ENCODE peak calls at places on chromosome 10, in five cellular contexts. Z is mesendoderm, W is WERI-Rb-1, O is HCT116, A is fibroblast of pulmonary artery. R is an unnamed sample.

GRCh38 chr10:15374156-15374555 is 3.1 kb upstream of the FAM171A1 start:
- DNase-seq in Z (peak; percentile 88), W (no peak), O (no peak), A (no peak), R (no peak)

GRCh38 chr10:113486531-113486930 is 66.3 kb upstream of the HABP2 start:
- DNase-seq in Z (no peak), W (no peak), O (no peak), A (no peak), R (no peak)

GRCh38 chr10:133058267-133059092 is 29.2 kb upstream of the ADGRA1 start:
- DNase-seq in Z (no peak), W (no peak), O (no peak), A (no peak), R (no peak)

GRCh38 chr10:33800545-33800944 is 466.1 kb upstream of the NRP1 start:
- DNase-seq in Z (no peak), W (no peak), O (no peak), A (no peak), R (no peak)

GRCh38 chr10:88232029-88232895 is 350.9 kb downstream of the RNLS start:
- DNase-seq in Z (no peak), W (no peak), O (no peak), A (peak; percentile 90), R (no peak)

GRCh38 chr10:8229153-8229552 is 174.7 kb downstream of the GATA3 start:
- DNase-seq in Z (no peak), W (no peak), O (no peak), A (no peak), R (no peak)

GRCh38 chr10:102418612-102419560 is at the start of gene PSD:
- DNase-seq in Z (peak; percentile 60), W (peak; percentile 92), O (no peak), A (no peak), R (no peak)

GRCh38 chr10:13945760-13946460 is 359.1 kb downstream of the PRPF18 start:
- DNase-seq in Z (peak; percentile 54), W (no peak), O (no peak), A (peak; percentile 64), R (no peak)

GRCh38 chr10:121900443-121901174 is 27.2 kb downstream of the ATE1 start:
- DNase-seq in Z (peak; percentile 78), W (no peak), O (peak; percentile 52), A (peak; percentile 83), R (no peak)

DNA sequence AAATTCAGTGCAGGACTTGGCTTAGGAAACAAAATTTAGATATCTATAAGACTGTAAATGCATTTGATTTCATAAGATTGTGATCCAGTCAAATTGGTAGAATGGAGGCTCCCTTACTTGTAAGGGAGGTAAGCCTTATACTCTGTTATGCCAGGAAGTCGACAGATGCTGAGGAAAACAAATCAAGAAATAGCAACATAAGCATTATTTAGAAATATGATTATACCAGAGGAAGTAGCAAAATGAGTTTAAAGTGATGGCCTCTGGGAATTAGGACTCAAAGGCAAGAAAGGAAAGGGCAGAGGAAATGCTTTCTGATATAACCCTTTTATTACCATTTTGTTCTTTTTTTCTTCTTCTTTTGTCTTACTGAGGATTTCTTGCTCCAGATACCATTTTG is 40.5 kb upstream of the MTPAP start:
- DNase-seq in Z (no peak), W (no peak), O (no peak), A (no peak), R (no peak)
- H3K4me3 ChIP-seq in Z (no peak overlapping the region), W (no peak overlapping the region), O (no peak overlapping the region), A (no peak overlapping the region), R (no peak overlapping the region)

GRCh38 chr10:55509168-55509567 is 708.1 kb upstream of the PCDH15 start:
- DNase-seq in Z (no peak), W (no peak), O (no peak), A (no peak), R (no peak)
- H3K4me3 ChIP-seq in Z (no peak overlapping the region), W (no peak overlapping the region), O (no peak overlapping the region), A (peak overlapping the region; percentile 6), R (peak overlapping the region; percentile 12)

GRCh38 chr10:62082270-62082669 is 180.8 kb downstream of the ARID5B start:
- DNase-seq in Z (no peak), W (no peak), O (no peak), A (no peak), R (no peak)
- H3K4me3 ChIP-seq in Z (no peak overlapping the region), W (no peak overlapping the region), O (no peak overlapping the region), A (no peak overlapping the region), R (no peak overlapping the region)

DNA sequence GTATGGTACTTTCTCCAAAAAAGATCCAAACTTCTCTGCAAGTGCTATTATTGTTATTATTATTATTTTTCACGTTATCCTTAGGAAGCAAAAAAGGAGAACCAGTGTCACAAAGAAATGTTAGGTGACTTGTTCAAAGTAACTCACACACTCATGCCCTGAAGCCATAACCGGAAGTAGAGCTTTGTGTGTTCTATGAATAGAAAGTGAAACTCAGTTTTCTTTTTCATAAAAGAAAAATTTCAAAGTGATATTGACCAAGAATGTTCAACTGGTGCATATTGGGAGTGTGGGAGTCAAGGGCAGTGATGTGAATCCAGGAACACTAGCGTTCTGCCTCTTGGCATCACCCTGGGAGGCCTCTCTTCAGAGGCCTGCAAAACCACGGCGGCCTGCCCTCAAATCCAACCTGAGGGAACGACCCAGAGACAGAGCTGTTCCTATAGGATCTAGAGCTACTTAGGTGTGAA is 106.1 kb downstream of the PRKCQ start:
- DNase-seq in Z (no peak), W (no peak), O (no peak), A (no peak), R (peak; percentile 14)
- H3K4me3 ChIP-seq in Z (no peak overlapping the region), W (no peak overlapping the region), O (no peak overlapping the region), A (no peak overlapping the region), R (no peak overlapping the region)